ENCODE peak calls at places on chromosomes 11 and 22, in six cellular contexts. K, W, S, B, L and N are unnamed samples.

GRCh38 chr11:253886-254270 is 17.1 kb downstream of the PSMD13 start:
- DNase-seq in K (no peak), W (no peak), S (no peak), B (no peak), L (no peak), N (no peak)

GRCh38 chr11:44226945-44227344 is 83.0 kb downstream of the ALX4 start:
- DNase-seq in K (no peak), W (no peak), S (no peak), B (no peak), L (no peak), N (no peak)

GRCh38 chr22:36339171-36340065 is 48.3 kb downstream of the MYH9 start:
- DNase-seq in K (no peak), W (no peak), S (no peak), B (no peak), L (no peak), N (no peak)

GRCh38 chr11:47981667-47982404 is 1.5 kb downstream of the PTPRJ start:
- DNase-seq in K (no peak), W (no peak), S (no peak), B (no peak), L (no peak), N (no peak)

GRCh38 chr11:72239849-72240460 is 4.0 kb downstream of the PHOX2A start:
- DNase-seq in K (no peak), W (no peak), S (no peak), B (no peak), L (no peak), N (no peak)

GRCh38 chr11:131688056-131688693 is 317.8 kb downstream of the NTM start:
- DNase-seq in K (peak; percentile 37), W (no peak), S (no peak), B (no peak), L (peak; percentile 41), N (peak; percentile 22)

GRCh38 chr11:42058794-42059193 is 599.3 kb upstream of the LRRC4C start:
- DNase-seq in K (no peak), W (no peak), S (no peak), B (no peak), L (no peak), N (no peak)

GRCh38 chr11:77654770-77655434 is 17.3 kb upstream of the CLNS1A start:
- DNase-seq in K (no peak), W (no peak), S (no peak), B (no peak), L (no peak), N (no peak)

GRCh38 chr11:18853086-18853720 is 61.6 kb upstream of the PTPN5 start:
- DNase-seq in K (no peak), W (no peak), S (no peak), B (no peak), L (no peak), N (no peak)

GRCh38 chr11:69664901-69665300 is 10.3 kb downstream of the LTO1 start:
- DNase-seq in K (no peak), W (no peak), S (no peak), B (no peak), L (no peak), N (no peak)

GRCh38 chr22:50715250-50715649 is 22.8 kb upstream of the ACR start:
- DNase-seq in K (no peak), W (no peak), S (no peak), B (no peak), L (no peak), N (no peak)

GRCh38 chr22:37162221-37163095 is 12.7 kb upstream of the IL2RB start:
- DNase-seq in K (peak; percentile 65), W (peak; percentile 54), S (peak; percentile 49), B (peak; percentile 27), L (no peak), N (peak; percentile 26)

GRCh38 chr22:33006220-33006954 is 51.8 kb downstream of the SYN3 start:
- DNase-seq in K (no peak), W (no peak), S (no peak), B (no peak), L (no peak), N (no peak)

GRCh38 chr11:126892781-126893180 is 107.8 kb downstream of the KIRREL3 start:
- DNase-seq in K (no peak), W (no peak), S (no peak), B (no peak), L (no peak), N (no peak)

GRCh38 chr11:123161386-123161785 is 33.7 kb downstream of the CLMP start:
- DNase-seq in K (no peak), W (no peak), S (no peak), B (no peak), L (no peak), N (no peak)

GRCh38 chr11:112118176-112118575 is 31.5 kb downstream of the SDHD start:
- DNase-seq in K (no peak), W (no peak), S (no peak), B (no peak), L (no peak), N (no peak)

GRCh38 chr11:1825039-1825740 is 9.6 kb upstream of the SYT8 start:
- DNase-seq in K (no peak), W (no peak), S (no peak), B (no peak), L (peak; percentile 49), N (no peak)

GRCh38 chr11:45665933-45666647 is 668 bp upstream of the CHST1 start:
- DNase-seq in K (no peak), W (no peak), S (no peak), B (no peak), L (no peak), N (no peak)

GRCh38 chr11:23123766-23124165 is 263.5 kb upstream of the CCDC179 start:
- DNase-seq in K (no peak), W (no peak), S (no peak), B (no peak), L (no peak), N (no peak)

GRCh38 chr11:62402226-62402625 is 16.6 kb upstream of the SCGB1A1 start:
- DNase-seq in K (no peak), W (peak; percentile 20), S (peak; percentile 45), B (peak; percentile 34), L (no peak), N (peak; percentile 26)

GRCh38 chr11:59157433-59157832 is 14.5 kb upstream of the DTX4 start:
- DNase-seq in K (no peak), W (no peak), S (no peak), B (no peak), L (no peak), N (no peak)

GRCh38 chr11:30192620-30193019 is 38.2 kb upstream of the FSHB start:
- DNase-seq in K (no peak), W (no peak), S (no peak), B (no peak), L (no peak), N (no peak)

GRCh38 chr22:49786976-49787843 is 40.5 kb downstream of the BRD1 start:
- DNase-seq in K (no peak), W (no peak), S (no peak), B (no peak), L (no peak), N (no peak)

GRCh38 chr11:132943325-132943736 is 589.0 kb downstream of the OPCML start:
- DNase-seq in K (no peak), W (no peak), S (no peak), B (no peak), L (no peak), N (no peak)

GRCh38 chr11:111308140-111308539 is 9.8 kb downstream of the POU2AF3 start:
- DNase-seq in K (no peak), W (no peak), S (no peak), B (no peak), L (no peak), N (no peak)

GRCh38 chr22:35460678-35461077 is 60.7 kb downstream of the MCM5 start:
- DNase-seq in K (no peak), W (no peak), S (no peak), B (no peak), L (no peak), N (no peak)

GRCh38 chr22:50544078-50544745 is 1.5 kb upstream of the KLHDC7B start:
- DNase-seq in K (peak; percentile 81), W (peak; percentile 62), S (peak; percentile 78), B (peak; percentile 65), L (no peak), N (peak; percentile 85)

GRCh38 chr11:3169235-3169951 is 4.3 kb upstream of the OSBPL5 start:
- DNase-seq in K (peak; percentile 27), W (no peak), S (no peak), B (no peak), L (peak; percentile 61), N (no peak)

GRCh38 chr11:120819003-120819402 is 204.9 kb upstream of the TBCEL start:
- DNase-seq in K (no peak), W (no peak), S (no peak), B (no peak), L (no peak), N (no peak)

GRCh38 chr22:42743501-42743991 is 22.9 kb upstream of the A4GALT start:
- DNase-seq in K (no peak), W (no peak), S (no peak), B (no peak), L (no peak), N (no peak)

GRCh38 chr11:60831501-60832079 is 10.3 kb upstream of the CCDC86 start:
- DNase-seq in K (no peak), W (no peak), S (no peak), B (no peak), L (no peak), N (no peak)

GRCh38 chr22:39496131-39496838 is 5.8 kb upstream of the MIEF1 start:
- DNase-seq in K (peak; percentile 53), W (peak; percentile 36), S (peak; percentile 49), B (peak; percentile 27), L (no peak), N (peak; percentile 34)

GRCh38 chr22:36365020-36365411 is 22.8 kb downstream of the MYH9 start:
- DNase-seq in K (peak; percentile 81), W (peak; percentile 95), S (peak; percentile 74), B (peak; percentile 91), L (no peak), N (peak; percentile 84)

GRCh38 chr11:67542971-67543370 is 19.7 kb upstream of the CABP2 start:
- DNase-seq in K (no peak), W (no peak), S (no peak), B (no peak), L (no peak), N (no peak)

GRCh38 chr22:29003975-29004646 is 57.5 kb downstream of the C22orf31 start:
- DNase-seq in K (no peak), W (no peak), S (no peak), B (no peak), L (no peak), N (no peak)

GRCh38 chr11:79561496-79561895 is 120.7 kb upstream of the TENM4 start:
- DNase-seq in K (no peak), W (no peak), S (no peak), B (no peak), L (no peak), N (no peak)

GRCh38 chr11:11025087-11025486 is 167.2 kb upstream of the ZBED5 start:
- DNase-seq in K (no peak), W (no peak), S (no peak), B (no peak), L (no peak), N (no peak)

GRCh38 chr11:6431861-6432260 is 8.9 kb downstream of the HPX start:
- DNase-seq in K (no peak), W (no peak), S (no peak), B (no peak), L (no peak), N (no peak)